ENCODE peak calls at places on chromosomes 16 and 17, in eight cellular contexts. One of them, this sample, is unnamed.

GRCh38 chr16:2717360-2718263 is 2.4 kb downstream of the PRSS27 start:
- DNase-seq in lower lobe of right lung: no peak
- DNase-seq in adrenal gland: no peak
- DNase-seq in psoas muscle: no peak
- DNase-seq in thoracic aorta: no peak
- DNase-seq in GM23338: no peak
- DNase-seq in tibial artery: no peak
- DNase-seq in endothelial cell of umbilical vein: no peak
- DNase-seq in this sample: peak; percentile 74

GRCh38 chr17:76083536-76083935 is 4.6 kb downstream of the ZACN start:
- DNase-seq in lower lobe of right lung: no peak
- DNase-seq in adrenal gland: no peak
- DNase-seq in psoas muscle: no peak
- DNase-seq in endothelial cell of umbilical vein: no peak
- DNase-seq in GM23338: no peak
- DNase-seq in tibial artery: peak; percentile 59
- DNase-seq in thoracic aorta: no peak
- DNase-seq in this sample: no peak

GRCh38 chr17:65121916-65122821 is 15.0 kb upstream of the RGS9 start:
- DNase-seq in adrenal gland: no peak
- DNase-seq in endothelial cell of umbilical vein: peak; percentile 24
- DNase-seq in lower lobe of right lung: no peak
- DNase-seq in GM23338: no peak
- DNase-seq in tibial artery: no peak
- DNase-seq in thoracic aorta: no peak
- DNase-seq in psoas muscle: no peak
- DNase-seq in this sample: no peak

GRCh38 chr16:57590654-57591085 is 37.8 kb upstream of the ADGRG1 start:
- DNase-seq in psoas muscle: no peak
- DNase-seq in endothelial cell of umbilical vein: peak; percentile 35
- DNase-seq in GM23338: no peak
- DNase-seq in tibial artery: peak; percentile 54
- DNase-seq in adrenal gland: no peak
- DNase-seq in thoracic aorta: no peak
- DNase-seq in lower lobe of right lung: no peak
- DNase-seq in this sample: no peak

GRCh38 chr16:13921328-13921727 is 1.4 kb downstream of the ERCC4 start:
- DNase-seq in endothelial cell of umbilical vein: no peak
- DNase-seq in thoracic aorta: no peak
- DNase-seq in tibial artery: no peak
- DNase-seq in psoas muscle: no peak
- DNase-seq in lower lobe of right lung: no peak
- DNase-seq in adrenal gland: no peak
- DNase-seq in GM23338: no peak
- DNase-seq in this sample: no peak

GRCh38 chr17:35315283-35315682 is 58.1 kb downstream of the SLFN11 start:
- DNase-seq in thoracic aorta: no peak
- DNase-seq in lower lobe of right lung: no peak
- DNase-seq in adrenal gland: peak; percentile 22
- DNase-seq in tibial artery: no peak
- DNase-seq in psoas muscle: peak; percentile 20
- DNase-seq in GM23338: no peak
- DNase-seq in endothelial cell of umbilical vein: peak; percentile 71
- DNase-seq in this sample: no peak

GRCh38 chr16:67833418-67834241 is 8.5 kb upstream of the THAP11 start:
- DNase-seq in adrenal gland: peak; percentile 93
- DNase-seq in thoracic aorta: peak; percentile 80
- DNase-seq in tibial artery: peak; percentile 97
- DNase-seq in lower lobe of right lung: peak; percentile 96
- DNase-seq in psoas muscle: peak; percentile 95
- DNase-seq in GM23338: peak; percentile 99
- DNase-seq in endothelial cell of umbilical vein: peak; percentile 94
- DNase-seq in this sample: peak; percentile 98

GRCh38 chr17:17690156-17690737 is 9.0 kb downstream of the RAI1 start:
- DNase-seq in adrenal gland: peak; percentile 64
- DNase-seq in psoas muscle: no peak
- DNase-seq in tibial artery: no peak
- DNase-seq in endothelial cell of umbilical vein: no peak
- DNase-seq in thoracic aorta: no peak
- DNase-seq in GM23338: no peak
- DNase-seq in lower lobe of right lung: no peak
- DNase-seq in this sample: no peak

GRCh38 chr17:73343168-73343634 is 31.4 kb upstream of the CDC42EP4 start:
- DNase-seq in thoracic aorta: no peak
- DNase-seq in adrenal gland: peak; percentile 41
- DNase-seq in lower lobe of right lung: no peak
- DNase-seq in endothelial cell of umbilical vein: no peak
- DNase-seq in GM23338: peak; percentile 89
- DNase-seq in psoas muscle: peak; percentile 65
- DNase-seq in tibial artery: peak; percentile 78
- DNase-seq in this sample: no peak

GRCh38 chr16:56558024-56558747 is 6.7 kb upstream of the MT4 start:
- DNase-seq in thoracic aorta: no peak
- DNase-seq in psoas muscle: peak; percentile 30
- DNase-seq in GM23338: no peak
- DNase-seq in endothelial cell of umbilical vein: no peak
- DNase-seq in adrenal gland: peak; percentile 66
- DNase-seq in tibial artery: no peak
- DNase-seq in lower lobe of right lung: no peak
- DNase-seq in this sample: no peak

GRCh38 chr16:7148606-7149005 is 184.0 kb upstream of the RBFOX1 start:
- DNase-seq in psoas muscle: no peak
- DNase-seq in thoracic aorta: no peak
- DNase-seq in tibial artery: no peak
- DNase-seq in adrenal gland: no peak
- DNase-seq in lower lobe of right lung: no peak
- DNase-seq in GM23338: no peak
- DNase-seq in endothelial cell of umbilical vein: no peak
- DNase-seq in this sample: no peak

GRCh38 chr17:80504671-80505413 is 28.4 kb upstream of the NPTX1 start:
- DNase-seq in psoas muscle: no peak
- DNase-seq in GM23338: no peak
- DNase-seq in lower lobe of right lung: no peak
- DNase-seq in tibial artery: no peak
- DNase-seq in thoracic aorta: no peak
- DNase-seq in endothelial cell of umbilical vein: no peak
- DNase-seq in adrenal gland: no peak
- DNase-seq in this sample: no peak

GRCh38 chr16:27724491-27724878 is 174.5 kb downstream of the KATNIP start:
- DNase-seq in GM23338: no peak
- DNase-seq in endothelial cell of umbilical vein: no peak
- DNase-seq in psoas muscle: no peak
- DNase-seq in thoracic aorta: no peak
- DNase-seq in tibial artery: no peak
- DNase-seq in lower lobe of right lung: no peak
- DNase-seq in adrenal gland: no peak
- DNase-seq in this sample: no peak

GRCh38 chr16:21218135-21218534 is 6.8 kb upstream of the ZP2 start:
- DNase-seq in lower lobe of right lung: no peak
- DNase-seq in psoas muscle: no peak
- DNase-seq in tibial artery: no peak
- DNase-seq in adrenal gland: no peak
- DNase-seq in GM23338: no peak
- DNase-seq in endothelial cell of umbilical vein: no peak
- DNase-seq in thoracic aorta: no peak
- DNase-seq in this sample: no peak

GRCh38 chr16:55981557-55981956 is 106.4 kb upstream of the CES5A start:
- DNase-seq in tibial artery: no peak
- DNase-seq in GM23338: no peak
- DNase-seq in adrenal gland: no peak
- DNase-seq in psoas muscle: no peak
- DNase-seq in thoracic aorta: no peak
- DNase-seq in lower lobe of right lung: no peak
- DNase-seq in endothelial cell of umbilical vein: no peak
- DNase-seq in this sample: no peak

GRCh38 chr16:54356391-54356790 is 69.8 kb upstream of the IRX3 start:
- DNase-seq in lower lobe of right lung: no peak
- DNase-seq in endothelial cell of umbilical vein: no peak
- DNase-seq in tibial artery: no peak
- DNase-seq in adrenal gland: no peak
- DNase-seq in psoas muscle: no peak
- DNase-seq in thoracic aorta: no peak
- DNase-seq in GM23338: no peak
- DNase-seq in this sample: no peak

GRCh38 chr17:19360772-19361171 is 1.8 kb downstream of the B9D1 start:
- DNase-seq in lower lobe of right lung: no peak
- DNase-seq in psoas muscle: no peak
- DNase-seq in adrenal gland: peak; percentile 13
- DNase-seq in GM23338: no peak
- DNase-seq in tibial artery: no peak
- DNase-seq in thoracic aorta: no peak
- DNase-seq in endothelial cell of umbilical vein: no peak
- DNase-seq in this sample: peak; percentile 67

GRCh38 chr17:7823581-7824001 is 10.4 kb upstream of the KDM6B start:
- DNase-seq in endothelial cell of umbilical vein: no peak
- DNase-seq in psoas muscle: no peak
- DNase-seq in thoracic aorta: no peak
- DNase-seq in tibial artery: no peak
- DNase-seq in GM23338: peak; percentile 63
- DNase-seq in adrenal gland: no peak
- DNase-seq in lower lobe of right lung: no peak
- DNase-seq in this sample: no peak

DNA sequence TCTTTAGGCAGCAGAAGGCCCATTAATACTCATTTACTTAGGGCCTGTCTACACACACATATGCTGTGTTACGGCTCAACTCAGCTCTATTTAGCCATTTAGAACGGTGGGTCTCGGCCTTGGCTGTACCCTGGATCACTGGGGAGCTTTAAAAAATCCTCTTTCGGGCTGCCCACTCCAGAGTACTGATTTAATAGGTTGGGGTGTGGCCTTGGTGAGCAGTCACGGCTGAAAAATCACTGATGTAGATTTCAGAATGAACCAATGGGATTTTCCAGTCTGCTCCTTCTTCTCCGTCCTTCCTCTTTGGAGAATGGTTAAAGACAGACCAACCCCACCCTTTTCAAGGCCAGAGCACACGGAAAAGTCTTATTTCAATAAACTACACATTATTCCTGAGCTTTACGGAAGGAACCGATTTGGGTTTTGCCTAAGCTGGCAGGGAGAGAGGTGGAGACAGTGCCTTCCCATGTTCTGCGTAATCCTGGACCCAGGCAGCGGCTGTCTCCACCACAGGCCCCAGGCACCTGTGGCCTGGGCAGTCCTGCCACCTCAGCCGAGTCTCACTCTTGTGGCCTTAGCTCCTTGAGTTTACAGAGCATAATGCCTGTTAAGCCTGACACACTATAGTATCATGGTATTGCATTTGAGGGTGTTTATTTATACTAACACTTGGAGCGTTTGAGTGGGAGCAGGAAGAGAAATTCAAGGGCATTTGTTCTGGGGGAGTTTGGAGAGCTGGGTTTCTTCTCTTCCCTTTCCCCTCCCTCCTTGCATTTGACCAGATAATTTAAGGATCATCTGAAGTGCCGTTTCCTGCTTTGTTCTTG is 223.3 kb downstream of the CCDC182 start:
- DNase-seq in tibial artery: no peak
- DNase-seq in thoracic aorta: no peak
- DNase-seq in lower lobe of right lung: no peak
- DNase-seq in psoas muscle: no peak
- DNase-seq in GM23338: no peak
- DNase-seq in endothelial cell of umbilical vein: no peak
- DNase-seq in adrenal gland: no peak
- DNase-seq in this sample: no peak
- H3K4me1 ChIP-seq in tibial artery: no peaks in the 10 kb centered on the region
- H3K4me1 ChIP-seq in thoracic aorta: peaks cover 33% of the 10 kb centered on the region
- H3K4me1 ChIP-seq in lower lobe of right lung: peaks cover 18% of the 10 kb centered on the region
- H3K4me1 ChIP-seq in psoas muscle: peaks cover 41% of the 10 kb centered on the region
- H3K4me1 ChIP-seq in GM23338: peaks cover 19% of the 10 kb centered on the region
- H3K4me1 ChIP-seq in endothelial cell of umbilical vein: no peaks in the 10 kb centered on the region
- H3K4me1 ChIP-seq in adrenal gland: peaks cover 10% of the 10 kb centered on the region
- H3K4me1 ChIP-seq in this sample: peaks cover 20% of the 10 kb centered on the region

DNA sequence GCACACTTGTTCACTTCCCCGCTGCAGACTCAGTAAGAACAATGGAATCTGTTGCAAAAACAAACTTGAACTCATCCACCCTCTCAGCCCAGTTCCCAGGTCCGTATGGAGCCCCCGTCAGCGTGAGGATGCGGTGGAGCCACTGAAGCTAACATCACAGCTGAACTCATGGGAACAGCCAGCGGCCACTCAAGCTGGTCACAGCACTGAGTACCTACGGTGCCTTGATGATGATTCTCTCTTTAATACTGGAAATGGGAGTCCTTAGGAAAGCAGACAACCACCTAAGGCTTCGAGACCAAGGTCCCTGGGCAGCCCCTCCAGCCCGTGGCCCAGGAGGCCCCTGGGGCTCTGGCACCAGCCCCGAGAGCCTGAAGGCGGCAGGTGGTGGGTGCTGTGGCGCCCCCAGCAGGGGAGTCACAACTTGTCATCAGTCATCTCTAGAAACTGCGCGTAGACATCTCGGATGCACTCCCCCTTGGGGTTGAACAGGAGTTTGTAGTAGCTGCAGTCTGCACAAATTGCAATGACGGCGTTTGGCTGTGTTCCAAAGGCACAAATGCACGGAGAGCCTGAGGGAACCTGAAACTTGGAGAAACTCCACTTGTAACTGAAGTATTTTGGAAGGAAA is 31.0 kb upstream of the RHOT1 start:
- DNase-seq in endothelial cell of umbilical vein: peak; percentile 75
- DNase-seq in lower lobe of right lung: no peak
- DNase-seq in psoas muscle: peak; percentile 45
- DNase-seq in tibial artery: peak; percentile 71
- DNase-seq in thoracic aorta: peak; percentile 13
- DNase-seq in GM23338: peak; percentile 83
- DNase-seq in adrenal gland: peak; percentile 50
- DNase-seq in this sample: no peak
- TF ChIP-seq CTCF in endothelial cell of umbilical vein: peak; percentile 28
- TF ChIP-seq CTCF in lower lobe of right lung: no peak
- TF ChIP-seq CTCF in psoas muscle: no peak
- TF ChIP-seq CTCF in tibial artery: peak; percentile 19
- TF ChIP-seq CTCF in thoracic aorta: peak; percentile 25
- TF ChIP-seq CTCF in GM23338: peak; percentile 81
- TF ChIP-seq CTCF in adrenal gland: no peak
- TF ChIP-seq CTCF in this sample: no peak

GRCh38 chr16:73023752-73024570 is 24.0 kb downstream of the ZFHX3 start:
- DNase-seq in lower lobe of right lung: no peak
- DNase-seq in thoracic aorta: no peak
- DNase-seq in GM23338: no peak
- DNase-seq in tibial artery: peak; percentile 71
- DNase-seq in endothelial cell of umbilical vein: no peak
- DNase-seq in psoas muscle: no peak
- DNase-seq in adrenal gland: no peak
- DNase-seq in this sample: no peak
- H3K4me1 ChIP-seq in lower lobe of right lung: peaks cover 55% of the 10 kb centered on the region
- H3K4me1 ChIP-seq in thoracic aorta: peaks cover 88% of the 10 kb centered on the region
- H3K4me1 ChIP-seq in GM23338: peaks cover 6% of the 10 kb centered on the region
- H3K4me1 ChIP-seq in tibial artery: peaks cover 74% of the 10 kb centered on the region
- H3K4me1 ChIP-seq in endothelial cell of umbilical vein: peaks cover 24% of the 10 kb centered on the region
- H3K4me1 ChIP-seq in psoas muscle: peaks cover 93% of the 10 kb centered on the region
- H3K4me1 ChIP-seq in adrenal gland: peaks cover 42% of the 10 kb centered on the region
- H3K4me1 ChIP-seq in this sample: peaks cover 25% of the 10 kb centered on the region

DNA sequence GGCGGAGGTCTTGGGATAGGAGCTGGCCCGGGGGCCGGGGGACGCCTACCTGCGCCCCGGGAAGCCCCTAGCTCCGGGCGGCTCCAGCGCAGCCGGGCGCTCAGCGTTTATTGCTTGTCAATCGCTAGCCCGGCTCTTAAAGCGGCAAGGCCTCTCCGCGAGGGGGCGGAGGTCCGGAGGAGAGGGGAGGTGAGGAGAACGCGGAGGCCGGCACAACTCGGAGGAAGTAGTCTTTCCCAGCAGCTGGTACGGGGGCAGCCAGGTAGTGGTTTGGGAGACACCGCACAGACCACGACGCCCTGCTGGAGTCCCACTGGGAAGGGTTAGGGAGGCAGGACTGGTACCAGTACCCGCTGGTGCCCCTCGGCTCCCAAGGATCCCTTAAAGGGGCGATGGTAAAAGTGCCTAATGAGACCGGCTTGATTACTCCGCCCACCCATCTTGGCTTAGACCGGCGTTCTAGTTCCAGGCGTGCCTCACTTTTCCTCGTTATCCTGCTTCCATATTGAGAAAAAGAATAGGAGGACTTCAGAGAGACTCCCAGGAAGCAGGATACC is at the start of gene MPP2:
- DNase-seq in tibial artery: peak; percentile 85
- DNase-seq in lower lobe of right lung: peak; percentile 58
- DNase-seq in thoracic aorta: no peak
- DNase-seq in adrenal gland: peak; percentile 43
- DNase-seq in GM23338: peak; percentile 96
- DNase-seq in endothelial cell of umbilical vein: peak; percentile 55
- DNase-seq in psoas muscle: peak; percentile 58
- DNase-seq in this sample: peak; percentile 83
- TF ChIP-seq CTCF in tibial artery: peak; percentile 25
- TF ChIP-seq CTCF in lower lobe of right lung: peak; percentile 18
- TF ChIP-seq CTCF in thoracic aorta: peak; percentile 32
- TF ChIP-seq CTCF in adrenal gland: no peak
- TF ChIP-seq CTCF in GM23338: no peak
- TF ChIP-seq CTCF in endothelial cell of umbilical vein: no peak
- TF ChIP-seq CTCF in psoas muscle: peak; percentile 18
- TF ChIP-seq CTCF in this sample: no peak